ENCODE peak calls at places on chromosomes 11 and 22, in seven cellular contexts. One of them, this sample, is unnamed.

GRCh38 chr11:34149274-34149673 is 43.8 kb downstream of the NAT10 start:
- DNase-seq in HCT116: no peak
- DNase-seq in NCI-H1105: no peak
- DNase-seq in heart left ventricle: no peak
- DNase-seq in NCI-H345: no peak
- DNase-seq in adipocyte: no peak
- DNase-seq in non-pigmented ciliary epithelial cell: no peak
- DNase-seq in this sample: no peak

GRCh38 chr11:80841716-80842115 is 1400.9 kb upstream of the TENM4 start:
- DNase-seq in NCI-H345: no peak
- DNase-seq in adipocyte: no peak
- DNase-seq in heart left ventricle: no peak
- DNase-seq in HCT116: no peak
- DNase-seq in NCI-H1105: no peak
- DNase-seq in non-pigmented ciliary epithelial cell: no peak
- DNase-seq in this sample: no peak

GRCh38 chr11:112273066-112273465 is 12.4 kb upstream of the PLET1 start:
- DNase-seq in HCT116: no peak
- DNase-seq in NCI-H1105: no peak
- DNase-seq in non-pigmented ciliary epithelial cell: no peak
- DNase-seq in adipocyte: no peak
- DNase-seq in NCI-H345: no peak
- DNase-seq in heart left ventricle: no peak
- DNase-seq in this sample: no peak

GRCh38 chr11:62988281-62988680 is 3.5 kb upstream of the SLC22A6 start:
- DNase-seq in HCT116: no peak
- DNase-seq in NCI-H345: no peak
- DNase-seq in adipocyte: no peak
- DNase-seq in NCI-H1105: no peak
- DNase-seq in non-pigmented ciliary epithelial cell: no peak
- DNase-seq in heart left ventricle: no peak
- DNase-seq in this sample: no peak

GRCh38 chr22:46395145-46395544 is 59.6 kb downstream of the TRMU start:
- DNase-seq in HCT116: no peak
- DNase-seq in NCI-H345: no peak
- DNase-seq in adipocyte: no peak
- DNase-seq in NCI-H1105: no peak
- DNase-seq in non-pigmented ciliary epithelial cell: no peak
- DNase-seq in heart left ventricle: no peak
- DNase-seq in this sample: no peak

GRCh38 chr22:22730655-22731373 is 86.4 kb downstream of the GGTLC2 start:
- DNase-seq in NCI-H1105: no peak
- DNase-seq in HCT116: no peak
- DNase-seq in non-pigmented ciliary epithelial cell: no peak
- DNase-seq in adipocyte: no peak
- DNase-seq in NCI-H345: no peak
- DNase-seq in heart left ventricle: no peak
- DNase-seq in this sample: no peak

GRCh38 chr22:46537946-46538815 is 761 bp upstream of the CELSR1 start:
- DNase-seq in adipocyte: peak; percentile 55
- DNase-seq in heart left ventricle: no peak
- DNase-seq in HCT116: no peak
- DNase-seq in non-pigmented ciliary epithelial cell: no peak
- DNase-seq in NCI-H1105: peak; percentile 21
- DNase-seq in NCI-H345: no peak
- DNase-seq in this sample: no peak

GRCh38 chr11:126159719-126160344 is 51.6 kb downstream of the RPUSD4 start:
- DNase-seq in HCT116: no peak
- DNase-seq in heart left ventricle: no peak
- DNase-seq in adipocyte: no peak
- DNase-seq in NCI-H1105: no peak
- DNase-seq in NCI-H345: no peak
- DNase-seq in non-pigmented ciliary epithelial cell: no peak
- DNase-seq in this sample: no peak

GRCh38 chr11:58628446-58628845 is 6.0 kb downstream of the CNTF start:
- DNase-seq in non-pigmented ciliary epithelial cell: no peak
- DNase-seq in heart left ventricle: peak; percentile 33
- DNase-seq in NCI-H1105: no peak
- DNase-seq in HCT116: no peak
- DNase-seq in adipocyte: no peak
- DNase-seq in NCI-H345: no peak
- DNase-seq in this sample: no peak

GRCh38 chr11:57515332-57516060 is at the start of gene SLC43A1:
- DNase-seq in adipocyte: peak; percentile 76
- DNase-seq in HCT116: no peak
- DNase-seq in non-pigmented ciliary epithelial cell: no peak
- DNase-seq in NCI-H1105: peak; percentile 25
- DNase-seq in NCI-H345: no peak
- DNase-seq in heart left ventricle: peak; percentile 43
- DNase-seq in this sample: no peak

GRCh38 chr22:35900483-35901168 is 128.0 kb downstream of the RBFOX2 start:
- DNase-seq in adipocyte: peak; percentile 53
- DNase-seq in heart left ventricle: no peak
- DNase-seq in HCT116: peak; percentile 28
- DNase-seq in non-pigmented ciliary epithelial cell: no peak
- DNase-seq in NCI-H345: no peak
- DNase-seq in NCI-H1105: no peak
- DNase-seq in this sample: no peak